ENCODE peak calls at places on chromosomes 12 and 14, in nine cellular contexts. One of them, this sample, is unnamed.

GRCh38 chr12:11510671-11511070 is 115.3 kb upstream of the PRB2 start:
- DNase-seq in GM12878: no peak
- DNase-seq in stomach: no peak
- DNase-seq in A549: no peak
- DNase-seq in K562: no peak
- DNase-seq in upper lobe of left lung: no peak
- DNase-seq in tibial nerve: no peak
- DNase-seq in transverse colon: no peak
- DNase-seq in SK-N-SH: no peak
- DNase-seq in this sample: no peak

GRCh38 chr12:67039995-67040860 is 228.9 kb upstream of the CAND1 start:
- DNase-seq in GM12878: no peak
- DNase-seq in transverse colon: no peak
- DNase-seq in SK-N-SH: no peak
- DNase-seq in K562: no peak
- DNase-seq in stomach: no peak
- DNase-seq in A549: no peak
- DNase-seq in upper lobe of left lung: no peak
- DNase-seq in tibial nerve: no peak
- DNase-seq in this sample: no peak

GRCh38 chr12:106049546-106049945 is 89.2 kb downstream of the NUAK1 start:
- DNase-seq in stomach: no peak
- DNase-seq in tibial nerve: no peak
- DNase-seq in SK-N-SH: no peak
- DNase-seq in transverse colon: no peak
- DNase-seq in GM12878: no peak
- DNase-seq in A549: no peak
- DNase-seq in upper lobe of left lung: no peak
- DNase-seq in K562: no peak
- DNase-seq in this sample: no peak

GRCh38 chr14:58299665-58300202 is 1.4 kb downstream of the ARID4A start:
- DNase-seq in K562: no peak
- DNase-seq in SK-N-SH: no peak
- DNase-seq in upper lobe of left lung: no peak
- DNase-seq in tibial nerve: peak
- DNase-seq in transverse colon: no peak
- DNase-seq in stomach: no peak
- DNase-seq in GM12878: no peak
- DNase-seq in A549: no peak
- DNase-seq in this sample: no peak

GRCh38 chr14:94313991-94314655 is 9.0 kb downstream of the SERPINA6 start:
- DNase-seq in tibial nerve: peak
- DNase-seq in GM12878: no peak
- DNase-seq in SK-N-SH: no peak
- DNase-seq in upper lobe of left lung: no peak
- DNase-seq in K562: no peak
- DNase-seq in transverse colon: no peak
- DNase-seq in A549: no peak
- DNase-seq in stomach: no peak
- DNase-seq in this sample: no peak

GRCh38 chr12:93042283-93042682 is 113.2 kb upstream of the EEA1 start:
- DNase-seq in tibial nerve: no peak
- DNase-seq in K562: no peak
- DNase-seq in upper lobe of left lung: no peak
- DNase-seq in SK-N-SH: no peak
- DNase-seq in transverse colon: no peak
- DNase-seq in GM12878: no peak
- DNase-seq in A549: no peak
- DNase-seq in stomach: no peak
- DNase-seq in this sample: no peak

GRCh38 chr12:32448581-32448980 is 49.2 kb downstream of the FGD4 start:
- DNase-seq in A549: no peak
- DNase-seq in tibial nerve: no peak
- DNase-seq in transverse colon: no peak
- DNase-seq in stomach: no peak
- DNase-seq in K562: no peak
- DNase-seq in upper lobe of left lung: no peak
- DNase-seq in SK-N-SH: no peak
- DNase-seq in GM12878: no peak
- DNase-seq in this sample: no peak

GRCh38 chr12:12686925-12687324 is 9.1 kb downstream of the GPR19 start:
- DNase-seq in tibial nerve: no peak
- DNase-seq in K562: no peak
- DNase-seq in stomach: no peak
- DNase-seq in upper lobe of left lung: no peak
- DNase-seq in transverse colon: no peak
- DNase-seq in SK-N-SH: no peak
- DNase-seq in GM12878: no peak
- DNase-seq in A549: no peak
- DNase-seq in this sample: no peak

DNA sequence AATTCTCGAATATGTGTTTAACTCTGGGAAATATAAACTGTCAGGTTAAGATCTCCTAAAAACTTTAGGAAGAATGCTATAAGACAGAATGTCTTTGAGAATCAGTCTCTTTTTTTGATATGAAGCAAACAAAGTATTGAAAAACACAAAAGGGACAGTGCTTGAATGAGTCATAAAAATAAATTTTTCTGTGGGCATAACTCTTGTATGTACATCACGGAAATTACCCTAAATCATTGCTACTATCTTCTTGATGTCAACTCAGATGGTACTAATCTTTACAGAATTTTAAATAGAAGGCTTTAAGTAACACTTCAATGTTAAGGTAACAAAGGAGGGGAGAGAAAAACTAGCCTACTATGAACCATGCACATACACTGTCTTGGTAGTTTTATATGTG is 244.0 kb upstream of the AMIGO2 start:
- DNase-seq in SK-N-SH: no peak
- DNase-seq in stomach: no peak
- DNase-seq in upper lobe of left lung: no peak
- DNase-seq in transverse colon: no peak
- DNase-seq in tibial nerve: no peak
- DNase-seq in A549: no peak
- DNase-seq in K562: no peak
- DNase-seq in GM12878: no peak
- DNase-seq in this sample: no peak
- TF ChIP-seq EP300 in SK-N-SH: no peak
- TF ChIP-seq EP300 in stomach: no peak
- TF ChIP-seq EP300 in upper lobe of left lung: no peak
- TF ChIP-seq EP300 in transverse colon: no peak
- TF ChIP-seq EP300 in tibial nerve: no peak
- TF ChIP-seq EP300 in A549: no peak
- TF ChIP-seq EP300 in K562: no peak
- TF ChIP-seq EP300 in GM12878: no peak
- TF ChIP-seq EP300 in this sample: no peak

DNA sequence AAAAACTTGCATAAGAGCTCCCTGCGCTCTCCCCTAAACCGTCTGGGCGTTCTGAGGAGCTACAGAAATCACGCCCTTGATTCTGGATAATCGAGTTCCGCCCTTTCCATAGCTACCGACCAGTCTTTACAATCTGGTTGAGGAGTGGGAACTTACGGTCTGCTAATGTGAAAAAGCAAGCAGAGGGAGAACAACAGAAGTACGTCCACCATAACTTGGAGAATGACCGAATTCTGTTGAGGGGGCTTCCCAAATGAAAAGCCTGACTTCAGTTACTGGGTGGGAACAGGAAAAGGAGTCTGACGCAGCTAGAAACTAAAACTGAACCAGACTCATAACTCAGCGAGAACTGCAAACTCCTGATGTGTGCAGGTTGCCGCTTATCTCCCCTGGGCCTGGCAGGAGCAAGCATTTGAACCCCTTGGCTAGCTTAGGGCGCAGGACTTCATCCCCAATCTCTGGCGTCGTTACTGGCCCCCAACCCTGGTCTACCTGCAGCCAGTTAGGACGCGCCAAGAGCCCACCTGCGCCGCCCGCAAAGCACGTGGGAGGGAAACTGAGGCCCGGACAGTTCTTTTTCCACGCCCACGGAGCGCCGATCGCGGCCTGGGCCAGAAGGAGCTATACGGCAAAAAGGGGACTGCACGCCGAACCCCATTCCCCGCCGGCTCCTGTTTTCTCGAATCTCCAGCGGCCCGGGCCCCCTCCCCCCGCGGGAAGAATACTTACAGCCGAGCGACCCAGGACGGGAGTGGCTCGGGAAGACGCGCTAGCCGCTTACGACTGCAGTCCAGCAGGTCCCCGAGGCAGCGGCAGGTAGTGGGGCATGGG is 818 bp downstream of the LRIG3 start:
- DNase-seq in tibial nerve: peak
- DNase-seq in transverse colon: peak
- DNase-seq in stomach: no peak
- DNase-seq in GM12878: no peak
- DNase-seq in SK-N-SH: no peak
- DNase-seq in upper lobe of left lung: no peak
- DNase-seq in K562: no peak
- DNase-seq in A549: peak
- DNase-seq in this sample: peak
- TF ChIP-seq EP300 in tibial nerve: peak
- TF ChIP-seq EP300 in transverse colon: no peak
- TF ChIP-seq EP300 in stomach: no peak
- TF ChIP-seq EP300 in GM12878: no peak
- TF ChIP-seq EP300 in SK-N-SH: no peak
- TF ChIP-seq EP300 in upper lobe of left lung: no peak
- TF ChIP-seq EP300 in K562: no peak
- TF ChIP-seq EP300 in A549: no peak
- TF ChIP-seq EP300 in this sample: no peak

GRCh38 chr12:79548525-79548924 is 142.2 kb downstream of the PAWR start:
- DNase-seq in A549: no peak
- DNase-seq in upper lobe of left lung: no peak
- DNase-seq in stomach: no peak
- DNase-seq in transverse colon: no peak
- DNase-seq in GM12878: no peak
- DNase-seq in K562: no peak
- DNase-seq in SK-N-SH: no peak
- DNase-seq in tibial nerve: no peak
- DNase-seq in this sample: no peak

GRCh38 chr12:79549531-79550271 is 141.1 kb downstream of the PAWR start:
- DNase-seq in GM12878: no peak
- DNase-seq in SK-N-SH: no peak
- DNase-seq in A549: no peak
- DNase-seq in transverse colon: no peak
- DNase-seq in upper lobe of left lung: no peak
- DNase-seq in tibial nerve: no peak
- DNase-seq in K562: no peak
- DNase-seq in stomach: no peak
- DNase-seq in this sample: no peak

GRCh38 chr12:79547735-79548347 is 142.9 kb downstream of the PAWR start:
- DNase-seq in stomach: no peak
- DNase-seq in SK-N-SH: peak
- DNase-seq in tibial nerve: peak
- DNase-seq in GM12878: peak
- DNase-seq in K562: peak
- DNase-seq in A549: peak
- DNase-seq in upper lobe of left lung: no peak
- DNase-seq in transverse colon: peak
- DNase-seq in this sample: no peak

GRCh38 chr12:79546461-79547043 is 144.2 kb downstream of the PAWR start:
- DNase-seq in K562: no peak
- DNase-seq in SK-N-SH: no peak
- DNase-seq in stomach: no peak
- DNase-seq in transverse colon: no peak
- DNase-seq in upper lobe of left lung: no peak
- DNase-seq in tibial nerve: no peak
- DNase-seq in A549: no peak
- DNase-seq in GM12878: no peak
- DNase-seq in this sample: no peak

DNA sequence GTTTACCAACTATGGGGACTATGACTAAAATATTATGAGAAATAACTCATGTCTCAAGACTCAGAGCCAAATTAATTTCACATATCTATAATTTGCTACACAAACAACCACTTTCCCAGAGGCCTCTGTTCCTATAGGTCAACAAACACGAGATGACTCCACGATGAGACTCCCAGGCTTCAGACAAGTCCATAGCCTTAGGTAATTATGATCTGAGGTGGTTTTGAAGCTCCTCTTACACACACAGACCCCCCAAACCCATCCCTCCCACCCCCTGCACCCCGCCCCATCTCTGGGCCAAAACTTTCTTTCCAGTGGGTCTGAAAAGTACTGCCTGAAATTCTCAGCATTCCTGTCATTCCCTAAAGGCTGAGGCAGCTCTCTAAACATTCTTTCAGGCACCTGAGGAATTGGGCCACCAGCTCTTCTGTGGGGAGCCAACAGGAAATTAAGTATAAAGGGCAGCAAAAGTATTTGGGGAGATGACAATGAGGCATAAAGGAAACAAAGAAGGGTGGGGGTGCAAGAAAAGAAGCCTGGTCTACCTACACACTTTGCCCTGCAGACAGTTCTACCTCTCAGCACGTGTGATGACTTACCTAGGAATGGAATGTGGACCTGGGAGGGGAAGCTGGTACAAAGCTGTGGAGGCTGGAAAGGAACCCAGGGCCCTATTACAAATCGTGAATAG is 143.6 kb downstream of the PAWR start:
- DNase-seq in upper lobe of left lung: no peak
- DNase-seq in A549: peak
- DNase-seq in transverse colon: peak
- DNase-seq in tibial nerve: no peak
- DNase-seq in GM12878: no peak
- DNase-seq in K562: no peak
- DNase-seq in stomach: no peak
- DNase-seq in SK-N-SH: no peak
- DNase-seq in this sample: no peak
- TF ChIP-seq EP300 in upper lobe of left lung: no peak
- TF ChIP-seq EP300 in A549: peak
- TF ChIP-seq EP300 in transverse colon: no peak
- TF ChIP-seq EP300 in tibial nerve: no peak
- TF ChIP-seq EP300 in GM12878: no peak
- TF ChIP-seq EP300 in K562: no peak
- TF ChIP-seq EP300 in stomach: no peak
- TF ChIP-seq EP300 in SK-N-SH: peak
- TF ChIP-seq EP300 in this sample: no peak

GRCh38 chr14:99647407-99647806 is 2.5 kb downstream of the HHIPL1 start:
- DNase-seq in K562: no peak
- DNase-seq in SK-N-SH: no peak
- DNase-seq in tibial nerve: no peak
- DNase-seq in stomach: no peak
- DNase-seq in A549: no peak
- DNase-seq in upper lobe of left lung: no peak
- DNase-seq in transverse colon: no peak
- DNase-seq in GM12878: no peak
- DNase-seq in this sample: no peak

GRCh38 chr14:99645545-99646505 is 896 bp downstream of the HHIPL1 start:
- DNase-seq in stomach: no peak
- DNase-seq in upper lobe of left lung: no peak
- DNase-seq in SK-N-SH: no peak
- DNase-seq in K562: no peak
- DNase-seq in transverse colon: no peak
- DNase-seq in A549: no peak
- DNase-seq in GM12878: no peak
- DNase-seq in tibial nerve: no peak
- DNase-seq in this sample: no peak

GRCh38 chr14:99644035-99644587 is 818 bp upstream of the HHIPL1 start:
- DNase-seq in upper lobe of left lung: no peak
- DNase-seq in K562: no peak
- DNase-seq in stomach: no peak
- DNase-seq in SK-N-SH: no peak
- DNase-seq in transverse colon: no peak
- DNase-seq in GM12878: no peak
- DNase-seq in A549: no peak
- DNase-seq in tibial nerve: no peak
- DNase-seq in this sample: no peak

GRCh38 chr14:99644723-99645544 is at the start of gene HHIPL1:
- DNase-seq in tibial nerve: no peak
- DNase-seq in K562: no peak
- DNase-seq in upper lobe of left lung: peak
- DNase-seq in SK-N-SH: peak
- DNase-seq in transverse colon: no peak
- DNase-seq in GM12878: no peak
- DNase-seq in stomach: no peak
- DNase-seq in A549: no peak
- DNase-seq in this sample: no peak

DNA sequence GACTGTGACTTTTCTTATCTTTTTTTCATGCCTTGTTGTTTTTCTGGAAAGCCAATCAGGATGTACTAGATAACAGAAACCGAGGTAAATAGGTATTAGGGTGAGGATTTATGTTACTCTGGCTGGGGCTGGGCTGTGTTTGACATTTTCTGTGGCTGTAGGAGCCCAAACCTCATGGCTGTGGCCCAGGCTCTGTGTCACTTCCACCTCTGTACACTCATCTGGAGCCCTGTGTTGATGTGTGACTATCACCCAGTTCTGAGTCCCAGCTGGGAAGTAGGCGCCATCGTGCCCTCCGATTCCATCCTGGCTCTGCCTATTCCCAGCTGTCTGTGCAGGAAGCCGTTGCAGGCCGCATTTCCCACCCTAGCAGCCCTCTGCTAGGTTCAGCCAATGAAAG is 1.6 kb upstream of the HHIPL1 start:
- DNase-seq in K562: no peak
- DNase-seq in GM12878: no peak
- DNase-seq in SK-N-SH: no peak
- DNase-seq in stomach: no peak
- DNase-seq in upper lobe of left lung: no peak
- DNase-seq in transverse colon: no peak
- DNase-seq in tibial nerve: no peak
- DNase-seq in A549: no peak
- DNase-seq in this sample: no peak
- TF ChIP-seq EP300 in K562: no peak
- TF ChIP-seq EP300 in GM12878: no peak
- TF ChIP-seq EP300 in SK-N-SH: no peak
- TF ChIP-seq EP300 in stomach: no peak
- TF ChIP-seq EP300 in upper lobe of left lung: no peak
- TF ChIP-seq EP300 in transverse colon: no peak
- TF ChIP-seq EP300 in tibial nerve: no peak
- TF ChIP-seq EP300 in A549: no peak
- TF ChIP-seq EP300 in this sample: no peak